ENCODE peak calls at places on chromosomes 13 and 19, in six cellular contexts. One of them, this sample, is unnamed.

GRCh38 chr19:13018037-13018914 is 23.0 kb downstream of the NFIX start:
- DNase-seq in AG04450: no peak
- DNase-seq in GM23338: peak
- DNase-seq in left lung: peak
- DNase-seq in GM12865: no peak
- DNase-seq in BJ: no peak
- DNase-seq in this sample: no peak

GRCh38 chr19:35903550-35904179 is 1.3 kb downstream of the HCST start:
- DNase-seq in BJ: no peak
- DNase-seq in left lung: peak
- DNase-seq in GM12865: peak
- DNase-seq in AG04450: no peak
- DNase-seq in GM23338: peak
- DNase-seq in this sample: peak

GRCh38 chr19:39818626-39819097 is 15.3 kb downstream of the DYRK1B start:
- DNase-seq in GM12865: peak
- DNase-seq in AG04450: no peak
- DNase-seq in GM23338: no peak
- DNase-seq in left lung: no peak
- DNase-seq in BJ: no peak
- DNase-seq in this sample: no peak

GRCh38 chr19:46133777-46134231 is 9.3 kb upstream of the IGFL3 start:
- DNase-seq in left lung: no peak
- DNase-seq in BJ: no peak
- DNase-seq in GM23338: peak
- DNase-seq in AG04450: no peak
- DNase-seq in GM12865: no peak
- DNase-seq in this sample: no peak

GRCh38 chr19:38070573-38070972 is 153.4 kb downstream of the DPF1 start:
- DNase-seq in GM12865: no peak
- DNase-seq in left lung: no peak
- DNase-seq in BJ: no peak
- DNase-seq in AG04450: peak
- DNase-seq in GM23338: no peak
- DNase-seq in this sample: no peak

GRCh38 chr13:26996965-26997752 is 174.5 kb downstream of the USP12 start:
- DNase-seq in left lung: no peak
- DNase-seq in GM23338: no peak
- DNase-seq in AG04450: no peak
- DNase-seq in GM12865: peak
- DNase-seq in BJ: no peak
- DNase-seq in this sample: no peak

GRCh38 chr19:7888145-7888825 is at the start of gene LRRC8E:
- DNase-seq in GM23338: peak
- DNase-seq in GM12865: no peak
- DNase-seq in AG04450: no peak
- DNase-seq in BJ: no peak
- DNase-seq in left lung: peak
- DNase-seq in this sample: no peak

GRCh38 chr13:57739089-57739488 is 107.5 kb downstream of the PCDH17 start:
- DNase-seq in AG04450: no peak
- DNase-seq in BJ: no peak
- DNase-seq in GM12865: no peak
- DNase-seq in left lung: no peak
- DNase-seq in GM23338: peak
- DNase-seq in this sample: no peak

GRCh38 chr13:31862828-31863227 is 123.5 kb downstream of the RXFP2 start:
- DNase-seq in BJ: no peak
- DNase-seq in AG04450: no peak
- DNase-seq in GM23338: no peak
- DNase-seq in GM12865: peak
- DNase-seq in left lung: no peak
- DNase-seq in this sample: no peak

GRCh38 chr13:113122571-113123225 is at the start of gene F10:
- DNase-seq in AG04450: peak
- DNase-seq in GM23338: peak
- DNase-seq in GM12865: no peak
- DNase-seq in BJ: peak
- DNase-seq in left lung: peak
- DNase-seq in this sample: no peak

GRCh38 chr13:45879666-45880065 is 28.1 kb upstream of the SIAH3 start:
- DNase-seq in left lung: no peak
- DNase-seq in AG04450: no peak
- DNase-seq in GM23338: peak
- DNase-seq in BJ: no peak
- DNase-seq in GM12865: peak
- DNase-seq in this sample: no peak

GRCh38 chr13:76383671-76384461 is 502.3 kb downstream of the KCTD12 start:
- DNase-seq in GM23338: no peak
- DNase-seq in GM12865: no peak
- DNase-seq in left lung: no peak
- DNase-seq in BJ: peak
- DNase-seq in AG04450: peak
- DNase-seq in this sample: no peak

GRCh38 chr19:35559781-35560180 is 3.7 kb downstream of the ATP4A start:
- DNase-seq in GM23338: no peak
- DNase-seq in AG04450: no peak
- DNase-seq in GM12865: no peak
- DNase-seq in BJ: no peak
- DNase-seq in left lung: no peak
- DNase-seq in this sample: no peak

GRCh38 chr19:11437955-11438354 is 2.5 kb downstream of the PRKCSH start:
- DNase-seq in left lung: no peak
- DNase-seq in BJ: no peak
- DNase-seq in GM12865: no peak
- DNase-seq in AG04450: no peak
- DNase-seq in GM23338: no peak
- DNase-seq in this sample: no peak

GRCh38 chr19:574658-575526 is 2.5 kb downstream of the BSG start:
- DNase-seq in BJ: no peak
- DNase-seq in AG04450: no peak
- DNase-seq in left lung: peak
- DNase-seq in GM23338: peak
- DNase-seq in GM12865: peak
- DNase-seq in this sample: no peak

GRCh38 chr13:54928071-54928470 is 1899.5 kb downstream of the OLFM4 start:
- DNase-seq in AG04450: no peak
- DNase-seq in left lung: no peak
- DNase-seq in GM23338: no peak
- DNase-seq in GM12865: no peak
- DNase-seq in BJ: no peak
- DNase-seq in this sample: no peak

GRCh38 chr13:28744656-28745055 is 25.9 kb upstream of the SLC46A3 start:
- DNase-seq in AG04450: no peak
- DNase-seq in left lung: no peak
- DNase-seq in GM12865: no peak
- DNase-seq in BJ: no peak
- DNase-seq in GM23338: no peak
- DNase-seq in this sample: no peak

GRCh38 chr19:45876411-45877197 is 9.3 kb downstream of the IRF2BP1 start:
- DNase-seq in GM12865: no peak
- DNase-seq in BJ: no peak
- DNase-seq in GM23338: peak
- DNase-seq in left lung: peak
- DNase-seq in AG04450: no peak
- DNase-seq in this sample: no peak

GRCh38 chr13:103275708-103276107 is 209.5 kb upstream of the SLC10A2 start:
- DNase-seq in left lung: no peak
- DNase-seq in GM23338: no peak
- DNase-seq in BJ: no peak
- DNase-seq in AG04450: no peak
- DNase-seq in GM12865: no peak
- DNase-seq in this sample: no peak

GRCh38 chr13:40440990-40441820 is 225.2 kb downstream of the FOXO1 start:
- DNase-seq in GM23338: no peak
- DNase-seq in BJ: no peak
- DNase-seq in AG04450: no peak
- DNase-seq in GM12865: no peak
- DNase-seq in left lung: no peak
- DNase-seq in this sample: no peak

GRCh38 chr13:71677114-71677513 is 189.9 kb downstream of the DACH1 start:
- DNase-seq in AG04450: no peak
- DNase-seq in GM12865: no peak
- DNase-seq in BJ: no peak
- DNase-seq in GM23338: no peak
- DNase-seq in left lung: no peak
- DNase-seq in this sample: no peak

GRCh38 chr19:748274-748598 is 2.7 kb upstream of the MISP start:
- DNase-seq in AG04450: no peak
- DNase-seq in BJ: no peak
- DNase-seq in GM12865: no peak
- DNase-seq in left lung: no peak
- DNase-seq in GM23338: no peak
- DNase-seq in this sample: no peak

DNA sequence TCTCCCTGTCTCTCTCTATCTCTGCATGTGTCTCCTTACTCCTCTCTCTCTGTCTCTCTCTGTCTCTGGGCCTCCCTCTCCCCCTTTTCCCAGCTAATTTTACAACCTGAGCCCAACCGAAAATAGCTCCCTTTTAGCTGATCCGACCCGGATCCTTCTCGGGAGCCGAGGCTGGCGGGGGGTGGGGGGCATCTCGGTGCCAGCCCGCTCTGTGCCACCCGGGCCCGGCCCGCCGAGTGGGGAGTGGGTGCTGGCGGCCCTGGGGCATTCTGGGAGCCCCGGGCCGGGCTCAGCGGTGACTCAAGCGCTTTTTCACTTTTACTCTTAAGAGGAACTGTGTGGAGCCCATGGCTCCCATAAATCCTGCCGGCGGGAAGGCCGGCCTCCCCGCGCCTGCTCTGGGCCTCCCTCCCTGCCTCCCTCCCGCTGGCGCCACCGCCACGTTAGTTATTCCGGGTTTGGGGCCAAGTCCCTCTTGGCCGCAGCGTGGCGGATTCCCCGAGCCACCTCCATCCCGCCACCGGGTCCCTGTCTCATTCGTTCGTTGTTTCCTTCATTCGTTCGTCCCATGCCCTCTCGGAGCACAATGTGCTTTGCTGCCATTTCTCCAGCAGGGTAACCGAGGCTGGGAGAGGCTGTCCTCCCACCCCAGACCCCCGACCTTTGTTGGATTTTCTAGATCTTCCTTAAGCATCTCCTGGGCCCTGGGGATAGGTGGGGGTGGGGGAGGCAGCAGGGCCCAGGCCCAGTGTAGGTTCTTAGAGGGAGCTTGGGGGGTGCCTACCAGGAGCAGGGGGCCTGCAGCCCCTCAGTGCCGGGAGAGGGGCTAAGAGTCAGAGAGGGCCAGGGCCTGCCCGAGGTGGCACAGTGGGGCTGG is 3.2 kb downstream of the NFIC start:
- DNase-seq in left lung: peak
- DNase-seq in GM23338: peak
- DNase-seq in GM12865: peak
- DNase-seq in AG04450: no peak
- DNase-seq in BJ: no peak
- DNase-seq in this sample: no peak
- TF ChIP-seq CTCF in left lung: no peak
- TF ChIP-seq CTCF in GM23338: no peak
- TF ChIP-seq CTCF in GM12865: no peak
- TF ChIP-seq CTCF in AG04450: peak
- TF ChIP-seq CTCF in BJ: peak
- TF ChIP-seq CTCF in this sample: no peak

DNA sequence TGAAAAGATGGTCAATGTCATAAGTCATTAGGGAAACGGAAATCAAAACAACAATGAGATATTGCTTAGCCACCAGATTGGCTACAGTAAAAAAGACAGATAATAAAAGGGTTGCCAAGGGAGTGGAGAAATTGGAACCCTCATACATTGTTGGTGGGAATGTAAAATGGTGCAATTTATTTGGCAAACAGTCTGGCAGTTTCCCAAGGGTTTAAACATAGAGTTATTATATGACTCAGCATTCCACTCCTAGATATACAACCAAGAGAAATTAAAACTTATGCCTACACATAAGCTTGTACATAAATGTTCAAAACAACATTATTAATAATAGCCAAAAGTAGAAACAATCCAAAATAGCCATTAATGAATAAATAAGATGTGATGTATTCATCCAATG is 9.9 kb upstream of the ZNF227 start:
- DNase-seq in BJ: no peak
- DNase-seq in GM12865: no peak
- DNase-seq in AG04450: no peak
- DNase-seq in GM23338: no peak
- DNase-seq in left lung: no peak
- DNase-seq in this sample: no peak
- TF ChIP-seq CTCF in BJ: no peak
- TF ChIP-seq CTCF in GM12865: no peak
- TF ChIP-seq CTCF in AG04450: no peak
- TF ChIP-seq CTCF in GM23338: no peak
- TF ChIP-seq CTCF in left lung: no peak
- TF ChIP-seq CTCF in this sample: no peak

DNA sequence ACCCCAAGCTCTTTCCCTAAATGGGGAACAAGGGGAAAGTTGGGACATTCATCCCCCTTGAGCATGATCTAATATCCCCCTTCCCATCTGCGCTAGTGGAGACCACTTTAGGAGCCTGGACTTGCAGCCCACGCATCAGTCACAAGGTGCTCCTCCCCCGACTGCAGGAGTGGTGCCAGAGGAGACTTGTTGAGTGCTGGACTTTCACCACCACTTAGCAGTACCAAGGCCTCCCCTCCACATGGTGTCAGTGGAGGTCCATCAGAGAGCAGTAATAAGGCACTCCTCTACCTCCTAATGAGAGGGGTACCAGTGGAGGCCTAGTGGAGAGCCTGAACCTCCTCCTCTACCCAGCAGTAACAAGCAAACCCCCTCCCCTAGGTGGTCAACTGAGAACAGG is 22.5 kb downstream of the CAB39L start:
- DNase-seq in BJ: no peak
- DNase-seq in GM23338: peak
- DNase-seq in AG04450: no peak
- DNase-seq in left lung: no peak
- DNase-seq in GM12865: peak
- DNase-seq in this sample: no peak
- TF ChIP-seq CTCF in BJ: no peak
- TF ChIP-seq CTCF in GM23338: peak
- TF ChIP-seq CTCF in AG04450: peak
- TF ChIP-seq CTCF in left lung: no peak
- TF ChIP-seq CTCF in GM12865: peak
- TF ChIP-seq CTCF in this sample: no peak

GRCh38 chr13:43021926-43022670 is 1.3 kb upstream of the DNAJC15 start:
- DNase-seq in GM12865: no peak
- DNase-seq in BJ: no peak
- DNase-seq in left lung: no peak
- DNase-seq in AG04450: no peak
- DNase-seq in GM23338: no peak
- DNase-seq in this sample: no peak

GRCh38 chr13:43026262-43026661 is 2.9 kb downstream of the DNAJC15 start:
- DNase-seq in GM23338: no peak
- DNase-seq in left lung: no peak
- DNase-seq in AG04450: no peak
- DNase-seq in GM12865: no peak
- DNase-seq in BJ: no peak
- DNase-seq in this sample: no peak

GRCh38 chr13:43019811-43020210 is 3.6 kb upstream of the DNAJC15 start:
- DNase-seq in GM12865: no peak
- DNase-seq in GM23338: no peak
- DNase-seq in AG04450: no peak
- DNase-seq in left lung: no peak
- DNase-seq in BJ: no peak
- DNase-seq in this sample: no peak

GRCh38 chr13:43020794-43021193 is 2.6 kb upstream of the DNAJC15 start:
- DNase-seq in BJ: no peak
- DNase-seq in left lung: no peak
- DNase-seq in AG04450: no peak
- DNase-seq in GM12865: no peak
- DNase-seq in GM23338: no peak
- DNase-seq in this sample: no peak

GRCh38 chr13:43023244-43023931 is at the start of gene DNAJC15:
- DNase-seq in GM23338: peak
- DNase-seq in left lung: peak
- DNase-seq in AG04450: peak
- DNase-seq in BJ: peak
- DNase-seq in GM12865: peak
- DNase-seq in this sample: peak
- TF ChIP-seq CTCF in GM23338: peak
- TF ChIP-seq CTCF in left lung: no peak
- TF ChIP-seq CTCF in AG04450: no peak
- TF ChIP-seq CTCF in BJ: peak
- TF ChIP-seq CTCF in GM12865: no peak
- TF ChIP-seq CTCF in this sample: no peak

This sample was measured in omental fat pad.